ENCODE peak calls at places on chromosomes 1 and 21, in five cellular contexts. One of them, this sample, is unnamed.

GRCh38 chr1:187696092-187696491 is 867.3 kb downstream of the PLA2G4A start:
- DNase-seq in kidney glomerular epithelial cell: no peak
- DNase-seq in brain microvascular endothelial cell: no peak
- DNase-seq in NCI-H748 treated with DMSO at 0.1 percent for 48 hours: no peak
- DNase-seq in T-helper 1 cell: no peak
- DNase-seq in this sample: no peak

GRCh38 chr21:25944672-25945213 is 210.0 kb downstream of the GABPA start:
- DNase-seq in T-helper 1 cell: no peak
- DNase-seq in brain microvascular endothelial cell: no peak
- DNase-seq in NCI-H748 treated with DMSO at 0.1 percent for 48 hours: no peak
- DNase-seq in kidney glomerular epithelial cell: no peak
- DNase-seq in this sample: no peak

GRCh38 chr1:9705337-9706098 is 54.0 kb downstream of the PIK3CD start:
- DNase-seq in brain microvascular endothelial cell: no peak
- DNase-seq in NCI-H748 treated with DMSO at 0.1 percent for 48 hours: no peak
- DNase-seq in T-helper 1 cell: no peak
- DNase-seq in kidney glomerular epithelial cell: peak
- DNase-seq in this sample: no peak

GRCh38 chr1:10890391-10891073 is 94.1 kb upstream of the CASZ1 start:
- DNase-seq in brain microvascular endothelial cell: no peak
- DNase-seq in NCI-H748 treated with DMSO at 0.1 percent for 48 hours: no peak
- DNase-seq in kidney glomerular epithelial cell: no peak
- DNase-seq in T-helper 1 cell: no peak
- DNase-seq in this sample: peak

GRCh38 chr1:203362561-203363055 is 11.7 kb upstream of the FMOD start:
- DNase-seq in T-helper 1 cell: no peak
- DNase-seq in NCI-H748 treated with DMSO at 0.1 percent for 48 hours: no peak
- DNase-seq in kidney glomerular epithelial cell: no peak
- DNase-seq in brain microvascular endothelial cell: no peak
- DNase-seq in this sample: no peak

GRCh38 chr1:175493999-175494336 is 249.4 kb downstream of the TNR start:
- DNase-seq in NCI-H748 treated with DMSO at 0.1 percent for 48 hours: no peak
- DNase-seq in kidney glomerular epithelial cell: no peak
- DNase-seq in T-helper 1 cell: no peak
- DNase-seq in brain microvascular endothelial cell: no peak
- DNase-seq in this sample: no peak

GRCh38 chr1:234313171-234313570 is 60.1 kb upstream of the COA6 start:
- DNase-seq in T-helper 1 cell: no peak
- DNase-seq in kidney glomerular epithelial cell: no peak
- DNase-seq in brain microvascular endothelial cell: no peak
- DNase-seq in NCI-H748 treated with DMSO at 0.1 percent for 48 hours: no peak
- DNase-seq in this sample: no peak

GRCh38 chr1:53734650-53735211 is 4.2 kb downstream of the GLIS1 start:
- DNase-seq in NCI-H748 treated with DMSO at 0.1 percent for 48 hours: no peak
- DNase-seq in brain microvascular endothelial cell: peak
- DNase-seq in T-helper 1 cell: no peak
- DNase-seq in kidney glomerular epithelial cell: no peak
- DNase-seq in this sample: no peak

GRCh38 chr1:112905420-112906154 is 50.4 kb downstream of the SLC16A1 start:
- DNase-seq in brain microvascular endothelial cell: no peak
- DNase-seq in T-helper 1 cell: no peak
- DNase-seq in kidney glomerular epithelial cell: no peak
- DNase-seq in NCI-H748 treated with DMSO at 0.1 percent for 48 hours: no peak
- DNase-seq in this sample: no peak

GRCh38 chr1:113191579-113192076 is 118.6 kb downstream of the LRIG2 start:
- DNase-seq in kidney glomerular epithelial cell: no peak
- DNase-seq in brain microvascular endothelial cell: no peak
- DNase-seq in NCI-H748 treated with DMSO at 0.1 percent for 48 hours: no peak
- DNase-seq in T-helper 1 cell: no peak
- DNase-seq in this sample: no peak

GRCh38 chr1:47507921-47508894 is 70.4 kb downstream of the FOXD2 start:
- DNase-seq in brain microvascular endothelial cell: no peak
- DNase-seq in T-helper 1 cell: no peak
- DNase-seq in NCI-H748 treated with DMSO at 0.1 percent for 48 hours: no peak
- DNase-seq in kidney glomerular epithelial cell: no peak
- DNase-seq in this sample: peak